ENCODE peak calls at places on chromosomes 1 and 21, in six cellular contexts. One of them, this sample, is unnamed.

GRCh38 chr1:59124166-59124565 is 172.7 kb upstream of the FGGY start:
- DNase-seq in endothelial cell of umbilical vein: no peak
- DNase-seq in spleen: no peak
- DNase-seq in HL-60: peak
- DNase-seq in K562: no peak
- DNase-seq in suprapubic skin: no peak
- DNase-seq in this sample: no peak

GRCh38 chr1:100658716-100659026 is 60.9 kb upstream of the VCAM1 start:
- DNase-seq in endothelial cell of umbilical vein: peak
- DNase-seq in spleen: no peak
- DNase-seq in HL-60: no peak
- DNase-seq in K562: no peak
- DNase-seq in suprapubic skin: no peak
- DNase-seq in this sample: no peak

GRCh38 chr1:65469126-65469888 is 48.8 kb downstream of the LEPR start:
- DNase-seq in endothelial cell of umbilical vein: peak
- DNase-seq in spleen: no peak
- DNase-seq in HL-60: no peak
- DNase-seq in K562: no peak
- DNase-seq in suprapubic skin: no peak
- DNase-seq in this sample: no peak

GRCh38 chr1:66729130-66729922 is 22.9 kb upstream of the DYNLT5 start:
- DNase-seq in endothelial cell of umbilical vein: peak
- DNase-seq in spleen: no peak
- DNase-seq in HL-60: no peak
- DNase-seq in K562: no peak
- DNase-seq in suprapubic skin: no peak
- DNase-seq in this sample: no peak

GRCh38 chr1:41882068-41882477 is 36.6 kb downstream of the HIVEP3 start:
- DNase-seq in endothelial cell of umbilical vein: no peak
- DNase-seq in spleen: no peak
- DNase-seq in HL-60: no peak
- DNase-seq in K562: peak
- DNase-seq in suprapubic skin: no peak
- DNase-seq in this sample: peak

GRCh38 chr1:240192851-240193250 is 101.2 kb downstream of the FMN2 start:
- DNase-seq in endothelial cell of umbilical vein: no peak
- DNase-seq in spleen: no peak
- DNase-seq in HL-60: no peak
- DNase-seq in K562: no peak
- DNase-seq in suprapubic skin: no peak
- DNase-seq in this sample: no peak

GRCh38 chr1:198653815-198654413 is 15.1 kb downstream of the PTPRC start:
- DNase-seq in endothelial cell of umbilical vein: no peak
- DNase-seq in spleen: no peak
- DNase-seq in HL-60: no peak
- DNase-seq in K562: no peak
- DNase-seq in suprapubic skin: no peak
- DNase-seq in this sample: no peak

GRCh38 chr1:183689770-183690204 is 36.7 kb upstream of the APOBEC4 start:
- DNase-seq in endothelial cell of umbilical vein: no peak
- DNase-seq in spleen: no peak
- DNase-seq in HL-60: no peak
- DNase-seq in K562: no peak
- DNase-seq in suprapubic skin: no peak
- DNase-seq in this sample: no peak

GRCh38 chr1:54604051-54604450 is 19.3 kb downstream of the FAM151A start:
- DNase-seq in endothelial cell of umbilical vein: no peak
- DNase-seq in spleen: peak
- DNase-seq in HL-60: no peak
- DNase-seq in K562: no peak
- DNase-seq in suprapubic skin: no peak
- DNase-seq in this sample: no peak

GRCh38 chr1:28671254-28671780 is 2.7 kb downstream of the GMEB1 start:
- DNase-seq in endothelial cell of umbilical vein: no peak
- DNase-seq in spleen: peak
- DNase-seq in HL-60: no peak
- DNase-seq in K562: no peak
- DNase-seq in suprapubic skin: no peak
- DNase-seq in this sample: no peak

GRCh38 chr1:211959680-211960079 is 75.7 kb downstream of the INTS7 start:
- DNase-seq in endothelial cell of umbilical vein: no peak
- DNase-seq in spleen: no peak
- DNase-seq in HL-60: no peak
- DNase-seq in K562: no peak
- DNase-seq in suprapubic skin: no peak
- DNase-seq in this sample: no peak

GRCh38 chr1:53502641-53503432 is 43.6 kb downstream of the DMRTB1 start:
- DNase-seq in endothelial cell of umbilical vein: no peak
- DNase-seq in spleen: no peak
- DNase-seq in HL-60: no peak
- DNase-seq in K562: no peak
- DNase-seq in suprapubic skin: no peak
- DNase-seq in this sample: no peak

GRCh38 chr1:208118306-208118705 is 125.9 kb downstream of the PLXNA2 start:
- DNase-seq in endothelial cell of umbilical vein: no peak
- DNase-seq in spleen: no peak
- DNase-seq in HL-60: no peak
- DNase-seq in K562: no peak
- DNase-seq in suprapubic skin: no peak
- DNase-seq in this sample: no peak

GRCh38 chr1:171595324-171595723 is 26.7 kb upstream of the MYOCOS start:
- DNase-seq in endothelial cell of umbilical vein: no peak
- DNase-seq in spleen: no peak
- DNase-seq in HL-60: no peak
- DNase-seq in K562: no peak
- DNase-seq in suprapubic skin: no peak
- DNase-seq in this sample: no peak

GRCh38 chr1:25641931-25642611 is 25.5 kb downstream of the MAN1C1 start:
- DNase-seq in endothelial cell of umbilical vein: peak
- DNase-seq in spleen: no peak
- DNase-seq in HL-60: no peak
- DNase-seq in K562: no peak
- DNase-seq in suprapubic skin: no peak
- DNase-seq in this sample: no peak

GRCh38 chr1:87794788-87795614 is 466.3 kb downstream of the LMO4 start:
- DNase-seq in endothelial cell of umbilical vein: peak
- DNase-seq in spleen: no peak
- DNase-seq in HL-60: no peak
- DNase-seq in K562: no peak
- DNase-seq in suprapubic skin: no peak
- DNase-seq in this sample: no peak

GRCh38 chr1:35031103-35031452 is 667 bp downstream of the ZMYM6 start:
- DNase-seq in endothelial cell of umbilical vein: peak
- DNase-seq in spleen: peak
- DNase-seq in HL-60: peak
- DNase-seq in K562: peak
- DNase-seq in suprapubic skin: no peak
- DNase-seq in this sample: no peak

GRCh38 chr1:24702511-24703293 is 42.5 kb upstream of the CLIC4 start:
- DNase-seq in endothelial cell of umbilical vein: no peak
- DNase-seq in spleen: no peak
- DNase-seq in HL-60: no peak
- DNase-seq in K562: no peak
- DNase-seq in suprapubic skin: no peak
- DNase-seq in this sample: no peak

GRCh38 chr1:152725261-152725660 is 17.3 kb downstream of the LCE4A start:
- DNase-seq in endothelial cell of umbilical vein: no peak
- DNase-seq in spleen: no peak
- DNase-seq in HL-60: no peak
- DNase-seq in K562: no peak
- DNase-seq in suprapubic skin: no peak
- DNase-seq in this sample: no peak

GRCh38 chr1:193213998-193214397 is 27.6 kb upstream of the B3GALT2 start:
- DNase-seq in endothelial cell of umbilical vein: no peak
- DNase-seq in spleen: no peak
- DNase-seq in HL-60: no peak
- DNase-seq in K562: no peak
- DNase-seq in suprapubic skin: no peak
- DNase-seq in this sample: no peak

GRCh38 chr1:9782116-9782751 is 41.5 kb downstream of the CLSTN1 start:
- DNase-seq in endothelial cell of umbilical vein: no peak
- DNase-seq in spleen: no peak
- DNase-seq in HL-60: no peak
- DNase-seq in K562: no peak
- DNase-seq in suprapubic skin: no peak
- DNase-seq in this sample: no peak

GRCh38 chr21:46350571-46350970 is 26.6 kb downstream of the PCNT start:
- DNase-seq in endothelial cell of umbilical vein: no peak
- DNase-seq in spleen: no peak
- DNase-seq in HL-60: no peak
- DNase-seq in K562: no peak
- DNase-seq in suprapubic skin: no peak
- DNase-seq in this sample: no peak

GRCh38 chr1:67371681-67372080 is 58.5 kb downstream of the SERBP1 start:
- DNase-seq in endothelial cell of umbilical vein: no peak
- DNase-seq in spleen: no peak
- DNase-seq in HL-60: no peak
- DNase-seq in K562: no peak
- DNase-seq in suprapubic skin: no peak
- DNase-seq in this sample: no peak

GRCh38 chr1:106121728-106122127 is 934.7 kb upstream of the PRMT6 start:
- DNase-seq in endothelial cell of umbilical vein: no peak
- DNase-seq in spleen: no peak
- DNase-seq in HL-60: no peak
- DNase-seq in K562: no peak
- DNase-seq in suprapubic skin: no peak
- DNase-seq in this sample: no peak

GRCh38 chr1:210371916-210372315 is 43.2 kb downstream of the HHAT start:
- DNase-seq in endothelial cell of umbilical vein: no peak
- DNase-seq in spleen: no peak
- DNase-seq in HL-60: no peak
- DNase-seq in K562: no peak
- DNase-seq in suprapubic skin: no peak
- DNase-seq in this sample: no peak
- H3K27ac ChIP-seq in endothelial cell of umbilical vein: no peak
- H3K27ac ChIP-seq in spleen: no peak
- H3K27ac ChIP-seq in HL-60: no peak
- H3K27ac ChIP-seq in K562: no peak
- H3K27ac ChIP-seq in suprapubic skin: no peak
- H3K27ac ChIP-seq in this sample: no peak

DNA sequence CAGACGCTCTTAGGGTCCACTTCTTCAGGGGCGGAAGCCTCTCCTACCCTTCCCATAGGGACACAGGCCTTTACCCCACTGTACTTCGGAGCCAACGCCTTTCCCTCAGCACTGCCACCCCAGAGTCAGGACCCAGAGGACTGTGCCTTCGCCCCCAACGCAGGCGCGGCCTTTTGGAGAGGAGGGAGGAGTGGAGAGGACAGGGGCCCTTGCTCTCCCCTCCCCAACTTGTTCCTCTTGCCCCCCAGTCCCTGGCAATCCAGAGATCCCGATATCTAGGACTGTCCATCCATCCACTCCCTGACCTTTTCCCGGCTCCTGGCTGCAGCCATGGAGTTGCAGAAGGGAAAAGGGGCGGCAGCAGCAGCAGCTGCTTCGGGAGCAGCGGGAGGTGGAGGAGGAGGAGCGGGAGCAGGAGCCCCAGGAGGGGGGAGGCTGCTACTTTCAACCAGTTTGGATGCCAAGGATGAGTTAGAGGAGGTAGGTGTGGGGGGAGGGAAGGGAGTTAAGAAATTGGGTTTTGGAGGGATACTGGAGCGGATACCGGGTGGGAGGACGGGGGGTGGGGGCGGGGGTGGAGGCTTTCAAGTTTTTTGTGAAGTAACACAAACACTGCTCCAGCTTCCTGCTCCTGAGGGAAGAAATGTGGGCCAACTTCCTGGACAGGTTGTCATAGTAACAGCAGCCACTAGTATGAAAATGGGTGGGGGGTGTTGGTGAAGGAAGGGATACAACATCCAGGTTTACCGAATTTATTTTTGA is 636 bp downstream of the INTS3 start:
- DNase-seq in endothelial cell of umbilical vein: peak
- DNase-seq in spleen: peak
- DNase-seq in HL-60: peak
- DNase-seq in K562: peak
- DNase-seq in suprapubic skin: peak
- DNase-seq in this sample: no peak
- TF ChIP-seq POLR2AphosphoS5 in endothelial cell of umbilical vein: no peak
- TF ChIP-seq POLR2AphosphoS5 in spleen: no peak
- TF ChIP-seq POLR2AphosphoS5 in HL-60: no peak
- TF ChIP-seq POLR2AphosphoS5 in K562: no peak
- TF ChIP-seq POLR2AphosphoS5 in suprapubic skin: no peak
- TF ChIP-seq POLR2AphosphoS5 in this sample: no peak

GRCh38 chr1:168688679-168689657 is 40.0 kb downstream of the DPT start:
- DNase-seq in endothelial cell of umbilical vein: no peak
- DNase-seq in spleen: no peak
- DNase-seq in HL-60: no peak
- DNase-seq in K562: no peak
- DNase-seq in suprapubic skin: no peak
- DNase-seq in this sample: no peak
- H3K27ac ChIP-seq in endothelial cell of umbilical vein: no peak
- H3K27ac ChIP-seq in spleen: no peak
- H3K27ac ChIP-seq in HL-60: no peak
- H3K27ac ChIP-seq in K562: no peak
- H3K27ac ChIP-seq in suprapubic skin: no peak
- H3K27ac ChIP-seq in this sample: peak

GRCh38 chr1:1893997-1894353 is 3.1 kb upstream of the GNB1 start:
- DNase-seq in endothelial cell of umbilical vein: no peak
- DNase-seq in spleen: peak
- DNase-seq in HL-60: no peak
- DNase-seq in K562: no peak
- DNase-seq in suprapubic skin: no peak
- DNase-seq in this sample: no peak

GRCh38 chr1:1892079-1892762 is 1.3 kb upstream of the GNB1 start:
- DNase-seq in endothelial cell of umbilical vein: no peak
- DNase-seq in spleen: peak
- DNase-seq in HL-60: no peak
- DNase-seq in K562: no peak
- DNase-seq in suprapubic skin: no peak
- DNase-seq in this sample: no peak

GRCh38 chr1:1894354-1895049 is 3.6 kb upstream of the GNB1 start:
- DNase-seq in endothelial cell of umbilical vein: no peak
- DNase-seq in spleen: peak
- DNase-seq in HL-60: no peak
- DNase-seq in K562: no peak
- DNase-seq in suprapubic skin: no peak
- DNase-seq in this sample: peak

GRCh38 chr1:1892763-1893120 is 1.9 kb upstream of the GNB1 start:
- DNase-seq in endothelial cell of umbilical vein: no peak
- DNase-seq in spleen: peak
- DNase-seq in HL-60: no peak
- DNase-seq in K562: no peak
- DNase-seq in suprapubic skin: no peak
- DNase-seq in this sample: no peak

DNA sequence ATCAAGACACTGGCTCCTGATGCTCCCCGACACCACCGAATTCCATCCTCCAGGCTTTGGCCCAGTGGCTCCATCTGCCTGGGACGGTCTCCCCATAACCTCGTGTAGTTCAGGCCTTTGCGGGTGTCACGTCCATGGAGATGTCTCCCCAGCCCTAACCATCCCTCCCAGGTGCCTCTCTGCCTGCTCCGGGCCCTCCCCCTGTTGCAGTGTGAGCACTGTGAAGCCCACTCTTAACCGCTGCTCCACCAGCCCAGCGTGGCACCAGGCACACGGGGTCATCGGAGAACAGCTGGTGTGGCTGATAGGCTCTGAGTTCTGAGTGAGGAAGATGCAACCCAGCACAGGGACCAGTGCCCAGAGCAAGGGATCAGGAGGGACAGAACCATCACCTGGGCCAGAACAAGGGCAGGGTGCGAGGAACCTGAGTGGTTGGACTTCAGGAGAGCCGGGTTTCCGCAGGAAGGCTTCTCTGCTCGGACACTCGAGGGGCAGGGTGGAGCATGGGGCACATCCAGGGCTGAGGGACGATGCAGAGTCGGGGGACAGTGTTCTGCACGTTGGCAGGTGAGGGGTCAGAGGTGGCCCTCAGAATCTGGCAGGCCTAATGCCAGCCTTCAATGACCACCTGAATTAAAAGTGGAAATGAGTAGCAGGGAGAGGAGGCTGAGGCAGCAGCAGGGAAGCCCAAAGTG is 2.6 kb upstream of the GNB1 start:
- DNase-seq in endothelial cell of umbilical vein: no peak
- DNase-seq in spleen: peak
- DNase-seq in HL-60: no peak
- DNase-seq in K562: no peak
- DNase-seq in suprapubic skin: no peak
- DNase-seq in this sample: no peak
- TF ChIP-seq POLR2AphosphoS5 in endothelial cell of umbilical vein: no peak
- TF ChIP-seq POLR2AphosphoS5 in spleen: no peak
- TF ChIP-seq POLR2AphosphoS5 in HL-60: no peak
- TF ChIP-seq POLR2AphosphoS5 in K562: no peak
- TF ChIP-seq POLR2AphosphoS5 in suprapubic skin: no peak
- TF ChIP-seq POLR2AphosphoS5 in this sample: no peak

This sample was measured in stomach.